ENCODE peak calls at places on chromosomes 16 and 17, in ten cellular contexts. One of them, this sample, is unnamed.
A peak's percentile ranks its signal among the peaks of the same experiment; 100 is the strongest.

GRCh38 chr16:10608687-10609409 is 28.4 kb upstream of the EMP2 start:
- DNase-seq in adrenal gland: no peak
- DNase-seq in NB4: no peak
- DNase-seq in GM12878: no peak
- DNase-seq in heart left ventricle: no peak
- DNase-seq in HCT116: no peak
- DNase-seq in breast epithelium: no peak
- DNase-seq in IMR-90: no peak
- DNase-seq in Peyer's patch: no peak
- DNase-seq in K562: no peak
- DNase-seq in this sample: no peak

GRCh38 chr17:61750656-61751055 is 112.7 kb downstream of the BRIP1 start:
- DNase-seq in Peyer's patch: no peak
- DNase-seq in K562: no peak
- DNase-seq in IMR-90: no peak
- DNase-seq in NB4: peak; percentile 29
- DNase-seq in adrenal gland: no peak
- DNase-seq in HCT116: no peak
- DNase-seq in breast epithelium: no peak
- DNase-seq in heart left ventricle: no peak
- DNase-seq in GM12878: peak; percentile 80
- DNase-seq in this sample: no peak

GRCh38 chr17:30600830-30601494 is 123.8 kb downstream of the GOSR1 start:
- DNase-seq in GM12878: no peak
- DNase-seq in adrenal gland: peak; percentile 24
- DNase-seq in Peyer's patch: no peak
- DNase-seq in HCT116: no peak
- DNase-seq in K562: no peak
- DNase-seq in breast epithelium: no peak
- DNase-seq in NB4: peak; percentile 52
- DNase-seq in heart left ventricle: no peak
- DNase-seq in IMR-90: peak; percentile 11
- DNase-seq in this sample: peak; percentile 11

GRCh38 chr16:89691231-89691985 is 4.9 kb downstream of the CDK10 start:
- DNase-seq in HCT116: no peak
- DNase-seq in heart left ventricle: no peak
- DNase-seq in K562: no peak
- DNase-seq in IMR-90: no peak
- DNase-seq in adrenal gland: no peak
- DNase-seq in GM12878: no peak
- DNase-seq in NB4: no peak
- DNase-seq in Peyer's patch: no peak
- DNase-seq in breast epithelium: no peak
- DNase-seq in this sample: no peak

GRCh38 chr16:14042706-14043105 is 28.4 kb upstream of the MRTFB start:
- DNase-seq in heart left ventricle: peak; percentile 40
- DNase-seq in K562: no peak
- DNase-seq in HCT116: no peak
- DNase-seq in breast epithelium: no peak
- DNase-seq in NB4: no peak
- DNase-seq in GM12878: no peak
- DNase-seq in Peyer's patch: no peak
- DNase-seq in IMR-90: no peak
- DNase-seq in adrenal gland: no peak
- DNase-seq in this sample: no peak

GRCh38 chr16:17556276-17557052 is 85.7 kb upstream of the XYLT1 start:
- DNase-seq in NB4: peak; percentile 28
- DNase-seq in HCT116: peak; percentile 34
- DNase-seq in GM12878: no peak
- DNase-seq in Peyer's patch: no peak
- DNase-seq in K562: peak; percentile 27
- DNase-seq in adrenal gland: no peak
- DNase-seq in IMR-90: peak; percentile 33
- DNase-seq in breast epithelium: no peak
- DNase-seq in heart left ventricle: no peak
- DNase-seq in this sample: no peak

GRCh38 chr16:3961449-3961849 is 80.9 kb upstream of the CREBBP start:
- DNase-seq in Peyer's patch: no peak
- DNase-seq in breast epithelium: no peak
- DNase-seq in heart left ventricle: no peak
- DNase-seq in HCT116: no peak
- DNase-seq in K562: no peak
- DNase-seq in NB4: no peak
- DNase-seq in adrenal gland: no peak
- DNase-seq in IMR-90: peak; percentile 45
- DNase-seq in GM12878: no peak
- DNase-seq in this sample: peak; percentile 70

GRCh38 chr17:79775635-79776034 is 2.3 kb upstream of the CBX2 start:
- DNase-seq in IMR-90: no peak
- DNase-seq in breast epithelium: no peak
- DNase-seq in K562: no peak
- DNase-seq in NB4: no peak
- DNase-seq in HCT116: no peak
- DNase-seq in GM12878: no peak
- DNase-seq in heart left ventricle: no peak
- DNase-seq in adrenal gland: no peak
- DNase-seq in Peyer's patch: no peak
- DNase-seq in this sample: no peak

GRCh38 chr17:32342603-32343325 is 791 bp upstream of the C17orf75 start:
- DNase-seq in GM12878: no peak
- DNase-seq in adrenal gland: no peak
- DNase-seq in HCT116: no peak
- DNase-seq in Peyer's patch: no peak
- DNase-seq in K562: peak; percentile 58
- DNase-seq in NB4: no peak
- DNase-seq in IMR-90: no peak
- DNase-seq in heart left ventricle: no peak
- DNase-seq in breast epithelium: no peak
- DNase-seq in this sample: no peak

GRCh38 chr16:72024862-72025382 is 16.4 kb downstream of the DHODH start:
- DNase-seq in HCT116: no peak
- DNase-seq in NB4: no peak
- DNase-seq in K562: no peak
- DNase-seq in adrenal gland: no peak
- DNase-seq in GM12878: no peak
- DNase-seq in Peyer's patch: no peak
- DNase-seq in heart left ventricle: no peak
- DNase-seq in breast epithelium: no peak
- DNase-seq in IMR-90: peak; percentile 4
- DNase-seq in this sample: no peak

GRCh38 chr17:68580236-68580903 is 20.8 kb downstream of the FAM20A start:
- DNase-seq in NB4: peak; percentile 77
- DNase-seq in IMR-90: peak; percentile 17
- DNase-seq in adrenal gland: no peak
- DNase-seq in K562: no peak
- DNase-seq in HCT116: no peak
- DNase-seq in GM12878: no peak
- DNase-seq in Peyer's patch: no peak
- DNase-seq in breast epithelium: peak; percentile 35
- DNase-seq in heart left ventricle: no peak
- DNase-seq in this sample: peak; percentile 65

GRCh38 chr16:80947708-80948615 is 58.7 kb downstream of the CMC2 start:
- DNase-seq in heart left ventricle: no peak
- DNase-seq in breast epithelium: no peak
- DNase-seq in HCT116: no peak
- DNase-seq in NB4: no peak
- DNase-seq in Peyer's patch: no peak
- DNase-seq in adrenal gland: no peak
- DNase-seq in IMR-90: no peak
- DNase-seq in K562: no peak
- DNase-seq in GM12878: no peak
- DNase-seq in this sample: no peak

GRCh38 chr17:49964539-49965521 is 4.2 kb upstream of the DLX4 start:
- DNase-seq in NB4: no peak
- DNase-seq in breast epithelium: no peak
- DNase-seq in Peyer's patch: no peak
- DNase-seq in heart left ventricle: no peak
- DNase-seq in IMR-90: no peak
- DNase-seq in K562: no peak
- DNase-seq in GM12878: no peak
- DNase-seq in adrenal gland: no peak
- DNase-seq in HCT116: no peak
- DNase-seq in this sample: no peak
- H3K4me3 ChIP-seq in NB4: no peak overlapping the region
- H3K4me3 ChIP-seq in breast epithelium: no peak overlapping the region
- H3K4me3 ChIP-seq in Peyer's patch: no peak overlapping the region
- H3K4me3 ChIP-seq in heart left ventricle: no peak overlapping the region
- H3K4me3 ChIP-seq in IMR-90: no peak overlapping the region
- H3K4me3 ChIP-seq in K562: no peak overlapping the region
- H3K4me3 ChIP-seq in GM12878: no peak overlapping the region
- H3K4me3 ChIP-seq in adrenal gland: no peak overlapping the region
- H3K4me3 ChIP-seq in HCT116: no peak overlapping the region
- H3K4me3 ChIP-seq in this sample: no peak overlapping the region

DNA sequence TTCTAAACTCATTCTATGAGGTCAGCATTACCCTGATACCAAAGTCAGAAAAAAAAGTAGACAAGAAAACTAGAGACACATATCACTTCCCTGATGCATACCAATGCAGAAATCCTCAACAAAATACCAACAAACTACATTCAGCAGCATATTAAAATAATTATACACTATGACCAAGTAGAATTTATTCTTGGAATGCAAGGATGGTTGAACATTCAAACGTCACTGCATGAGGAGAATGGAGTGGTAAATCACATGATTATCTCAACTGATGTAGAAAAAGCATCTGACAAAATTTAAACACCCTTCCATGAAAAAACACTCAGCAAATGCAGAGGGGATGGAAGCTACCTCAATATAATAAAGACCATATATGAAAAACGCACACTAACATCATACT is 155.0 kb upstream of the KCNJ18 start:
- DNase-seq in NB4: no peak
- DNase-seq in breast epithelium: no peak
- DNase-seq in Peyer's patch: no peak
- DNase-seq in IMR-90: no peak
- DNase-seq in K562: no peak
- DNase-seq in adrenal gland: no peak
- DNase-seq in HCT116: no peak
- DNase-seq in GM12878: no peak
- DNase-seq in heart left ventricle: no peak
- DNase-seq in this sample: no peak
- TF ChIP-seq CTCF in NB4: no peak
- TF ChIP-seq CTCF in breast epithelium: no peak
- TF ChIP-seq CTCF in Peyer's patch: no peak
- TF ChIP-seq CTCF in IMR-90: no peak
- TF ChIP-seq CTCF in K562: no peak
- TF ChIP-seq CTCF in adrenal gland: no peak
- TF ChIP-seq CTCF in HCT116: no peak
- TF ChIP-seq CTCF in GM12878: no peak
- TF ChIP-seq CTCF in heart left ventricle: no peak
- TF ChIP-seq CTCF in this sample: no peak

GRCh38 chr17:21278304-21279197 is 6.0 kb upstream of the MAP2K3 start:
- DNase-seq in Peyer's patch: peak; percentile 62
- DNase-seq in adrenal gland: no peak
- DNase-seq in GM12878: no peak
- DNase-seq in breast epithelium: peak; percentile 60
- DNase-seq in IMR-90: no peak
- DNase-seq in heart left ventricle: no peak
- DNase-seq in HCT116: no peak
- DNase-seq in NB4: peak; percentile 30
- DNase-seq in K562: no peak
- DNase-seq in this sample: peak; percentile 66

GRCh38 chr17:21272881-21273839 is 11.4 kb upstream of the MAP2K3 start:
- DNase-seq in HCT116: no peak
- DNase-seq in heart left ventricle: no peak
- DNase-seq in K562: peak; percentile 85
- DNase-seq in adrenal gland: no peak
- DNase-seq in Peyer's patch: no peak
- DNase-seq in breast epithelium: no peak
- DNase-seq in IMR-90: no peak
- DNase-seq in NB4: peak; percentile 57
- DNase-seq in GM12878: no peak
- DNase-seq in this sample: no peak

GRCh38 chr17:21277332-21277731 is 7.2 kb upstream of the MAP2K3 start:
- DNase-seq in heart left ventricle: no peak
- DNase-seq in K562: no peak
- DNase-seq in IMR-90: no peak
- DNase-seq in HCT116: no peak
- DNase-seq in Peyer's patch: no peak
- DNase-seq in NB4: no peak
- DNase-seq in adrenal gland: no peak
- DNase-seq in breast epithelium: no peak
- DNase-seq in GM12878: no peak
- DNase-seq in this sample: no peak

GRCh38 chr17:21275047-21275578 is 9.4 kb upstream of the MAP2K3 start:
- DNase-seq in GM12878: no peak
- DNase-seq in IMR-90: no peak
- DNase-seq in breast epithelium: no peak
- DNase-seq in Peyer's patch: no peak
- DNase-seq in K562: no peak
- DNase-seq in adrenal gland: no peak
- DNase-seq in HCT116: no peak
- DNase-seq in NB4: peak; percentile 30
- DNase-seq in heart left ventricle: no peak
- DNase-seq in this sample: no peak

DNA sequence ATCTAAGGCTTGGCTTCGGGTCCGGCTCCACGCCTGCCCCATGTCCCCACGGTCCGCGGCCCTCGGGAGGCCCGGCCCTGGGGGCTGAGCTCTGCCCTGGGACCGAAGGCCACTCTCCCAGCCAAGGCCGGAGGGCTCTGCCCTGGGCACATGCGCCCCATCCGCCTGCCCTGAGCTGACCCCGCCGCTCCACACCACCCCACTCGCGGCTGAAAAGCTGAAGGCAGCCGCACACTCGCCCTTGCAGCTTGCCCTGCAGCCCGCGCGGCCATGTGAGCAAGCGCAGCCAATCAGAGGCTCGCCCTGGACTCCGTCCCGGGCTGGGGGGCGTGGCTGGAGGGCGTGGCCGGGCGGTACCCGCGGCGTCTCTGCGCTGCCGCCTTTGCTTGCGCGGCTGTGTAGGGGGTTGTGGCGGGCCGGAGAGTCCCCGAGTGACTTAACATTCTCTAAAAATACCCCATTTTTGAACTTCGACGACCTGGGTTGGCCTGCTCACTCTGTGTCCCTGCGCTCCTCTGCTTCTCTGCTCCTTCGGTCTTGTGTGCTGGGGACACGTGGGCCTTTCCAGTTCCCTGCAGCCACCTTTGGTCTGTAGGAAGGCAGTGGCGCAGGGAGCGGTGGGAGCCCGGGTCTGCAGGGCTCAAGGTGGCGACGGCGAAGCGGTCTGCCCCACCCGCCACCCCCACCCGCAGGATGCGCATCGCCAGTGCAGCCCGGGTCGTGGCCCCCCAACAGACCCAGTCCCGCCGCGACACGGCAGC is 8.8 kb upstream of the MAP2K3 start:
- DNase-seq in K562: peak; percentile 88
- DNase-seq in breast epithelium: peak; percentile 81
- DNase-seq in HCT116: no peak
- DNase-seq in NB4: peak; percentile 89
- DNase-seq in heart left ventricle: peak; percentile 96
- DNase-seq in Peyer's patch: peak; percentile 96
- DNase-seq in adrenal gland: peak; percentile 92
- DNase-seq in GM12878: peak; percentile 43
- DNase-seq in IMR-90: peak; percentile 64
- DNase-seq in this sample: peak; percentile 95
- TF ChIP-seq POLR2A in K562: peak; percentile 60
- TF ChIP-seq POLR2A in breast epithelium: no peak
- TF ChIP-seq POLR2A in HCT116: peak; percentile 73
- TF ChIP-seq POLR2A in NB4: peak; percentile 60
- TF ChIP-seq POLR2A in heart left ventricle: no peak
- TF ChIP-seq POLR2A in Peyer's patch: peak; percentile 31
- TF ChIP-seq POLR2A in adrenal gland: peak; percentile 21
- TF ChIP-seq POLR2A in GM12878: peak; percentile 81
- TF ChIP-seq POLR2A in IMR-90: no peak
- TF ChIP-seq POLR2A in this sample: no peak

GRCh38 chr16:9008335-9009260 is 44.9 kb upstream of the USP7 start:
- DNase-seq in breast epithelium: peak; percentile 40
- DNase-seq in HCT116: no peak
- DNase-seq in GM12878: peak; percentile 21
- DNase-seq in NB4: peak; percentile 82
- DNase-seq in heart left ventricle: peak; percentile 71
- DNase-seq in Peyer's patch: peak; percentile 66
- DNase-seq in IMR-90: peak; percentile 56
- DNase-seq in K562: peak; percentile 84
- DNase-seq in adrenal gland: peak; percentile 75
- DNase-seq in this sample: peak; percentile 75
- H3K4me3 ChIP-seq in breast epithelium: peak overlapping the region; percentile 15
- H3K4me3 ChIP-seq in HCT116: peak overlapping the region; percentile 27
- H3K4me3 ChIP-seq in GM12878: no peak overlapping the region
- H3K4me3 ChIP-seq in NB4: no peak overlapping the region
- H3K4me3 ChIP-seq in heart left ventricle: peak overlapping the region; percentile 32
- H3K4me3 ChIP-seq in Peyer's patch: peak overlapping the region; percentile 57
- H3K4me3 ChIP-seq in IMR-90: no peak overlapping the region
- H3K4me3 ChIP-seq in K562: no peak overlapping the region
- H3K4me3 ChIP-seq in adrenal gland: no peak overlapping the region
- H3K4me3 ChIP-seq in this sample: no peak overlapping the region

This sample was measured in body of pancreas.